ENCODE peak calls at places on chromosomes 7 and 10, in five cellular contexts. B is Peyer's patch, H is prostate gland, P is A549, I is right lobe of liver. Z is an unnamed sample.
A peak's percentile ranks its signal among the peaks of the same experiment; 100 is the strongest.

GRCh38 chr7:158395780-158396214 is 191.8 kb downstream of the PTPRN2 start:
- DNase-seq in B (no peak), H (no peak), P (peak; percentile 12), I (no peak), Z (no peak)

GRCh38 chr10:123772645-123773508 is 106.7 kb downstream of the GPR26 start:
- DNase-seq in B (no peak), H (no peak), P (no peak), I (no peak), Z (no peak)

GRCh38 chr7:26862806-26863205 is 1.6 kb downstream of the SKAP2 start:
- DNase-seq in B (no peak), H (no peak), P (no peak), I (no peak), Z (no peak)

GRCh38 chr7:111089822-111090426 is 1.0 kb upstream of the LRRN3 start:
- DNase-seq in B (no peak), H (no peak), P (peak; percentile 24), I (no peak), Z (no peak)

GRCh38 chr10:63761243-63761642 is 240.0 kb downstream of the REEP3 start:
- DNase-seq in B (no peak), H (no peak), P (no peak), I (no peak), Z (no peak)

GRCh38 chr10:75398238-75398629 is 3.3 kb downstream of the ZNF503 start:
- DNase-seq in B (no peak), H (no peak), P (no peak), I (no peak), Z (no peak)

GRCh38 chr10:7117806-7118674 is 292.8 kb downstream of the SFMBT2 start:
- DNase-seq in B (no peak), H (no peak), P (no peak), I (no peak), Z (no peak)

GRCh38 chr7:113085781-113086390 is 741 bp downstream of the GPR85 start:
- DNase-seq in B (no peak), H (no peak), P (no peak), I (no peak), Z (no peak)

GRCh38 chr7:122674502-122674901 is 24.4 kb downstream of the RNF133 start:
- DNase-seq in B (no peak), H (peak; percentile 63), P (no peak), I (no peak), Z (no peak)

GRCh38 chr7:149422914-149423285 is 38.0 kb downstream of the ZNF777 start:
- DNase-seq in B (peak; percentile 55), H (no peak), P (no peak), I (peak; percentile 42), Z (no peak)

GRCh38 chr10:99340650-99341049 is 11.5 kb downstream of the CNNM1 start:
- DNase-seq in B (no peak), H (no peak), P (no peak), I (no peak), Z (no peak)

GRCh38 chr10:1874533-1874932 is 137.2 kb upstream of the ADARB2 start:
- DNase-seq in B (no peak), H (no peak), P (no peak), I (no peak), Z (no peak)

GRCh38 chr7:154759989-154760388 is 242.9 kb downstream of the PAXIP1 start:
- DNase-seq in B (no peak), H (no peak), P (no peak), I (no peak), Z (no peak)

GRCh38 chr7:112646787-112647186 is 143.4 kb downstream of the TMEM168 start:
- DNase-seq in B (no peak), H (no peak), P (no peak), I (no peak), Z (no peak)

GRCh38 chr7:14841850-14842249 is 60.7 kb downstream of the DGKB start:
- DNase-seq in B (no peak), H (no peak), P (no peak), I (no peak), Z (no peak)

GRCh38 chr7:24401628-24402593 is 117.9 kb downstream of the NPY start:
- DNase-seq in B (no peak), H (no peak), P (peak; percentile 12), I (no peak), Z (no peak)

GRCh38 chr7:125654076-125654475 is 724.5 kb upstream of the POT1 start:
- DNase-seq in B (no peak), H (no peak), P (no peak), I (no peak), Z (no peak)

GRCh38 chr7:130273081-130273699 is 6.5 kb downstream of the CPA2 start:
- DNase-seq in B (no peak), H (peak; percentile 35), P (no peak), I (no peak), Z (no peak)

GRCh38 chr7:122161628-122162027 is 17.6 kb upstream of the AASS start:
- DNase-seq in B (no peak), H (no peak), P (no peak), I (no peak), Z (no peak)

GRCh38 chr10:72818076-72818475 is 75.5 kb upstream of the OIT3 start:
- DNase-seq in B (no peak), H (no peak), P (no peak), I (no peak), Z (no peak)

GRCh38 chr7:149869291-149869650 is 4.5 kb upstream of the ATP6V0E2 start:
- DNase-seq in B (no peak), H (no peak), P (no peak), I (no peak), Z (peak; percentile 60)

GRCh38 chr7:48158404-48158803 is 12.9 kb upstream of the ABCA13 start:
- DNase-seq in B (no peak), H (no peak), P (no peak), I (no peak), Z (no peak)

GRCh38 chr7:151409555-151410404 is at the start of gene WDR86:
- DNase-seq in B (no peak), H (no peak), P (no peak), I (peak; percentile 20), Z (no peak)

GRCh38 chr10:80122746-80123145 is 9.8 kb upstream of the PLAC9 start:
- DNase-seq in B (no peak), H (no peak), P (no peak), I (no peak), Z (no peak)

GRCh38 chr7:86574006-86574405 is 69.7 kb upstream of the GRM3 start:
- DNase-seq in B (peak; percentile 23), H (no peak), P (no peak), I (no peak), Z (no peak)

GRCh38 chr7:154584352-154585252 is 418.3 kb downstream of the PAXIP1 start:
- DNase-seq in B (no peak), H (no peak), P (peak; percentile 9), I (no peak), Z (no peak)

GRCh38 chr10:27207350-27207749 is 33.2 kb downstream of the ACBD5 start:
- DNase-seq in B (no peak), H (no peak), P (no peak), I (no peak), Z (no peak)

GRCh38 chr7:82020076-82020475 is 250.2 kb upstream of the HGF start:
- DNase-seq in B (no peak), H (no peak), P (no peak), I (no peak), Z (no peak)

GRCh38 chr7:121366852-121367431 is 29.2 kb downstream of the FAM3C start:
- DNase-seq in B (no peak), H (no peak), P (peak; percentile 6), I (no peak), Z (no peak)

GRCh38 chr10:71193516-71193915 is 18.9 kb upstream of the UNC5B start:
- DNase-seq in B (no peak), H (no peak), P (no peak), I (no peak), Z (peak; percentile 66)

GRCh38 chr10:49593998-49594397 is 16.1 kb upstream of the SLC18A3 start:
- DNase-seq in B (no peak), H (no peak), P (no peak), I (no peak), Z (no peak)

GRCh38 chr7:90165724-90166123 is 11.5 kb downstream of the STEAP1 start:
- DNase-seq in B (no peak), H (no peak), P (no peak), I (no peak), Z (no peak)
- TF ChIP-seq CTCF in B (no peak), H (no peak), P (no peak), I (no peak), Z (no peak)

GRCh38 chr10:24518981-24519597 is 204.6 kb downstream of the ARHGAP21 start:
- DNase-seq in B (peak; percentile 78), H (peak; percentile 72), P (peak; percentile 67), I (peak; percentile 29), Z (no peak)
- TF ChIP-seq CTCF in B (peak; percentile 18), H (peak; percentile 85), P (peak; percentile 82), I (peak; percentile 59), Z (peak; percentile 65)

DNA sequence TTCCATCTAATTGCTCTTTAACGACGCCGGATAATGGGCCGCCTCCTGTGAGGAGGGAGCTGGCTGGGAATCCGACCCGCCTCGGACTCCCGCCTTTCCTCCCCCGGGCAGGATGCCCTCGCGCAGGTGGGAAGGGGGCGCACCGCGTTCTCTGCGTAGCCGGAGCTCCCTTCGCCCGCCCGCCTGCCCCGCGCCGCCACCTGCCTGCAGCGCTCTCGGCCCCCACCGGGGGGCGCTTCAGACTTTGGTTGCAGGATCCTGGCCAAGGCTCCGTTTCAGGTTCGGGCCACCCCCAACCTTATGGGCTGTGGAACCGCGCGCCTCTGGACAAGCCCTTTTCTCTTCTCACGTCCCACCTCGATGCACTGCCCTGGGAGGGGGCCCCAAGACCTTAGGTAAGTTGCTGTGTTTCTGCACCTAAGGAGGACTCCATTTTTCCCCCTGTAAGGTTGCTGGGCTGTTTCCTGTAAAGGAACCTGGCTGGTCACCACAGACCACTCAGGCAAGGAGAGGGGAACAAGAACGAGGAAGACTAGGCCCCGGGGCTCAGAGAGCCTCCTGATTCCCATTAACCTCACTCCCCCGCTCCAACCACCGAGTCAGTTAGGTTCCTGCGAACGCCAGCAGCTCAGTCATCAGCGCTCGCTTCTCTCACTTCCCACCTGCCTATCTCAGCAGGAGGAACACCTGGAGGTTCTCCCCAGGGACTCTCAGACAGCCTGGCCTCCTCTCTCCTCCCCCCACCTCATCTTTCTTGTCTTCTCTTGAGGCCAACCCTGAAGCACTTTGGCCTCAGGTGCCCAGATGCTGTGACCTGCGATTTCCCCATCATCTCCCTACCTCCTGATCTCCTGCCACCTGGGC is 11.4 kb upstream of the KAZALD1 start:
- DNase-seq in B (peak; percentile 89), H (peak; percentile 51), P (no peak), I (peak; percentile 66), Z (no peak)
- TF ChIP-seq CTCF in B (peak; percentile 87), H (peak; percentile 63), P (peak; percentile 78), I (peak; percentile 82), Z (peak; percentile 80)

DNA sequence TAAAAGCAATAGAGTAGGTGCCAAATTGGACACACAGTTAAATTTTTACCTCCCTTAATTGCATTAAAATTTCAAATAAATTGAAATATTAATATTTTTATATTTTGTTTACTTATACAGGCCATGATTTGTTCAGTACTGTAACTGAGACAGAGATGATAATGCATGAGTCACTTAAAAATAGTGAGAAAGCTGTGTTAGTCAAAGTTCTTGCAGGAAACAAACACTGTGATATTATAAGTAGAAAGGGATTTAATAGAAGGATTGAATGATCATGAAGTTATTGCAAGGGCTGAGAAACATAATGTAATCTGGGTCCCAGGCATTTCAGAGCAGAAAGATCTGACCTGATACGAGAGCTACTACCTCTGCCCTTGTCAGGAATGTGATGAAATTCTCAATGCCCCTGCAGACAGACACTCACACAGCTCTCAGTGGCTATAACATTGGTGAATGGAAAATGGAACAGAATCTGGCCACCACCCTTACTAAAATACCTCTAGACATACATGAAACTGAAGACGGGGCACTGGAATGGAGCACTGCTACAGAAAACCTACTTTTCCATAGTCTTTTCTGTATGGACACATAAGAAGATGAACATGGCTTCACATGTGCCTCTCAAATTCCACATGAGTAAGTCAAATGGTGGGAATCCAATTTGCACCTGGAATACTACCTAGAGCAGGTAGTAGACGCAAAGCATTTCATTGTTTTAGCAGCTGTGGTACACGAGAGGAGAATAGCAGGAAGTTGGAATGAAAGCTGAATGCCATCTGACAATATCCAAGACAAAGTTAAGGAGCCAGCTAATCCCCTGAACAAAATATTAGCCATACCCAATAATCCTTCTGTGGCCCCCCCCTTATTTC is 19.0 kb upstream of the VWDE start:
- DNase-seq in B (no peak), H (no peak), P (no peak), I (no peak), Z (no peak)
- TF ChIP-seq CTCF in B (no peak), H (no peak), P (no peak), I (no peak), Z (no peak)